ENCODE peak calls at places on chromosome X, in four cellular contexts. One of them, this sample, is unnamed.

GRCh38 chrX:124230573-124231300 is 101.7 kb upstream of the TEX13D start:
- DNase-seq in K562: no peak
- DNase-seq in WTC11: no peak
- DNase-seq in HepG2: no peak
- DNase-seq in this sample: no peak

GRCh38 chrX:110450050-110450449 is 91.4 kb downstream of the RTL9 start:
- DNase-seq in K562: peak
- DNase-seq in WTC11: peak
- DNase-seq in HepG2: peak
- DNase-seq in this sample: peak

GRCh38 chrX:13014111-13015094 is 30.0 kb downstream of the FAM9C start:
- DNase-seq in K562: peak
- DNase-seq in WTC11: no peak
- DNase-seq in HepG2: no peak
- DNase-seq in this sample: no peak

GRCh38 chrX:20265726-20266681 is 705 bp downstream of the RPS6KA3 start:
- DNase-seq in K562: peak
- DNase-seq in WTC11: peak
- DNase-seq in HepG2: no peak
- DNase-seq in this sample: peak

GRCh38 chrX:31870267-31870666 is 798.4 kb upstream of the FTHL17 start:
- DNase-seq in K562: no peak
- DNase-seq in WTC11: no peak
- DNase-seq in HepG2: no peak
- DNase-seq in this sample: no peak

GRCh38 chrX:27336466-27337091 is 126.6 kb downstream of the PPP4R3C start:
- DNase-seq in K562: peak
- DNase-seq in WTC11: peak
- DNase-seq in HepG2: peak
- DNase-seq in this sample: peak

GRCh38 chrX:80022363-80023031 is 7.9 kb downstream of the TBX22 start:
- DNase-seq in K562: no peak
- DNase-seq in WTC11: peak
- DNase-seq in HepG2: no peak
- DNase-seq in this sample: no peak

GRCh38 chrX:46722742-46723568 is 36.0 kb downstream of the SLC9A7 start:
- DNase-seq in K562: no peak
- DNase-seq in WTC11: no peak
- DNase-seq in HepG2: no peak
- DNase-seq in this sample: no peak

GRCh38 chrX:21745756-21746155 is 12.2 kb downstream of the SMPX start:
- DNase-seq in K562: peak
- DNase-seq in WTC11: peak
- DNase-seq in HepG2: no peak
- DNase-seq in this sample: peak

GRCh38 chrX:132413459-132413858 is 75.4 kb downstream of the MBNL3 start:
- DNase-seq in K562: peak
- DNase-seq in WTC11: peak
- DNase-seq in HepG2: peak
- DNase-seq in this sample: peak

GRCh38 chrX:57445046-57445445 is 146.8 kb upstream of the ZXDB start:
- DNase-seq in K562: no peak
- DNase-seq in WTC11: no peak
- DNase-seq in HepG2: no peak
- DNase-seq in this sample: no peak

GRCh38 chrX:48945517-48946348 is 11.7 kb downstream of the OTUD5 start:
- DNase-seq in K562: peak
- DNase-seq in WTC11: peak
- DNase-seq in HepG2: peak
- DNase-seq in this sample: peak

GRCh38 chrX:51456814-51457213 is 39.6 kb downstream of the NUDT11 start:
- DNase-seq in K562: no peak
- DNase-seq in WTC11: no peak
- DNase-seq in HepG2: peak
- DNase-seq in this sample: no peak

GRCh38 chrX:7647826-7648225 is 195.1 kb upstream of the VCX start:
- DNase-seq in K562: no peak
- DNase-seq in WTC11: no peak
- DNase-seq in HepG2: no peak
- DNase-seq in this sample: no peak

GRCh38 chrX:11655282-11655985 is 10.3 kb downstream of the ARHGAP6 start:
- DNase-seq in K562: no peak
- DNase-seq in WTC11: no peak
- DNase-seq in HepG2: no peak
- DNase-seq in this sample: no peak

GRCh38 chrX:116462843-116463242 is at the start of gene CT83:
- DNase-seq in K562: no peak
- DNase-seq in WTC11: no peak
- DNase-seq in HepG2: no peak
- DNase-seq in this sample: no peak

GRCh38 chrX:13285229-13285628 is 34.6 kb downstream of the ATXN3L start:
- DNase-seq in K562: no peak
- DNase-seq in WTC11: no peak
- DNase-seq in HepG2: no peak
- DNase-seq in this sample: no peak

GRCh38 chrX:54540289-54540688 is 10.3 kb downstream of the GNL3L start:
- DNase-seq in K562: no peak
- DNase-seq in WTC11: no peak
- DNase-seq in HepG2: no peak
- DNase-seq in this sample: no peak

GRCh38 chrX:129108936-129109335 is 414.4 kb downstream of the SMARCA1 start:
- DNase-seq in K562: no peak
- DNase-seq in WTC11: no peak
- DNase-seq in HepG2: no peak
- DNase-seq in this sample: no peak

GRCh38 chrX:149531599-149531998 is 9.2 kb upstream of the EOLA1 start:
- DNase-seq in K562: no peak
- DNase-seq in WTC11: no peak
- DNase-seq in HepG2: no peak
- DNase-seq in this sample: no peak
- TF ChIP-seq ELF4 in K562: no peak
- TF ChIP-seq ELF4 in WTC11: no peak
- TF ChIP-seq ELF4 in HepG2: no peak
- TF ChIP-seq ELF4 in this sample: no peak

DNA sequence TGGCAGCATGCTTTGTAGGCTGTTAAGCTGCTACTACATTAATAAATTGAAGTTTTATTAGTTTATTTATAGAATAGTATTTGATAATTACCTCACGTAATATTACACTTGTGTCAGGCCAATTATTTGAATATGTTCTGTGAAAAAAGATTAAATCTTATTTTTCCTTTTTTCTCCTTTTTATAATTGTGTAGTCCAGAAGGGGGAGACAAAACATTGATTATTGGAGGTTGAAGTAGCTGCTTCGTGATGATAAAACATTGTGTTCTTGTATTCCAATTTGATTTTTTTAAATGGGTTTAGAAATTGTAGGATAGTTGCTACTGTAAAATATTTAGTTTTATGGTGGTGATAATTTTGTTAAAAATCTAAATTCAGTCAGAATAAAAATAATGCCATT is 85.7 kb downstream of the DIAPH2 start:
- DNase-seq in K562: peak
- DNase-seq in WTC11: no peak
- DNase-seq in HepG2: peak
- DNase-seq in this sample: peak
- TF ChIP-seq ELF4 in K562: no peak
- TF ChIP-seq ELF4 in WTC11: no peak
- TF ChIP-seq ELF4 in HepG2: no peak
- TF ChIP-seq ELF4 in this sample: no peak

DNA sequence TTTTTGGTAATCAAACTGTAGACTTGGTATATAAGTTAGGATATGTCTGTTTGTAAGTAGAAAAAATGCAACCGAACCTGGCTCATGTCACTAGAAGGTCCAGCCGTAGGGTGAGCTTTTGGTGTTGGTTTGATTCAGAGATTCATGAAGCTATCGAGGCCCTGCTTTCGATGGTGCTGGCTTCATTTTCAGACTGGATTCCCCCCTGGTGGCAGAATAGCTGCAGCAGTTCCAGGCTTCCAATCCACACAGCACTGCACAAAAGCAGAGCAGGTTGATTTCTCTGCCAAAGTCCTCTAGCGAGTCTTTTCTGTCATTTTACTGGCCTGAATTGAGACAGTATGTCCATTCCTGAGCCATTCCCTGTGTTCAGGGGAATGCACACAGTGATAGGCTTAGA is 33.1 kb downstream of the PDK3 start:
- DNase-seq in K562: no peak
- DNase-seq in WTC11: no peak
- DNase-seq in HepG2: peak
- DNase-seq in this sample: peak
- TF ChIP-seq ELF4 in K562: no peak
- TF ChIP-seq ELF4 in WTC11: no peak
- TF ChIP-seq ELF4 in HepG2: no peak
- TF ChIP-seq ELF4 in this sample: no peak

GRCh38 chrX:39726810-39727209 is 370.9 kb downstream of the BCOR start:
- DNase-seq in K562: no peak
- DNase-seq in WTC11: no peak
- DNase-seq in HepG2: no peak
- DNase-seq in this sample: no peak
- TF ChIP-seq ELF4 in K562: no peak
- TF ChIP-seq ELF4 in WTC11: no peak
- TF ChIP-seq ELF4 in HepG2: no peak
- TF ChIP-seq ELF4 in this sample: no peak

GRCh38 chrX:40646489-40647306 is 663 bp downstream of the CXorf38 start:
- DNase-seq in K562: peak
- DNase-seq in WTC11: peak
- DNase-seq in HepG2: no peak
- DNase-seq in this sample: peak
- TF ChIP-seq ELF4 in K562: no peak
- TF ChIP-seq ELF4 in WTC11: no peak
- TF ChIP-seq ELF4 in HepG2: no peak
- TF ChIP-seq ELF4 in this sample: no peak

GRCh38 chrX:9383655-9384054 is 81.2 kb upstream of the TBL1X start:
- DNase-seq in K562: no peak
- DNase-seq in WTC11: no peak
- DNase-seq in HepG2: no peak
- DNase-seq in this sample: no peak

GRCh38 chrX:9378980-9379696 is 85.7 kb upstream of the TBL1X start:
- DNase-seq in K562: no peak
- DNase-seq in WTC11: no peak
- DNase-seq in HepG2: no peak
- DNase-seq in this sample: no peak

GRCh38 chrX:9374537-9374936 is 90.3 kb upstream of the TBL1X start:
- DNase-seq in K562: no peak
- DNase-seq in WTC11: no peak
- DNase-seq in HepG2: no peak
- DNase-seq in this sample: no peak

GRCh38 chrX:9379697-9380551 is 84.9 kb upstream of the TBL1X start:
- DNase-seq in K562: no peak
- DNase-seq in WTC11: no peak
- DNase-seq in HepG2: peak
- DNase-seq in this sample: no peak
- TF ChIP-seq ELF4 in K562: no peak
- TF ChIP-seq ELF4 in WTC11: no peak
- TF ChIP-seq ELF4 in HepG2: no peak
- TF ChIP-seq ELF4 in this sample: no peak

GRCh38 chrX:10326578-10326977 is 169.8 kb downstream of the CLCN4 start:
- DNase-seq in K562: no peak
- DNase-seq in WTC11: no peak
- DNase-seq in HepG2: peak
- DNase-seq in this sample: no peak
- TF ChIP-seq ELF4 in K562: no peak
- TF ChIP-seq ELF4 in WTC11: no peak
- TF ChIP-seq ELF4 in HepG2: no peak
- TF ChIP-seq ELF4 in this sample: no peak